ENCODE peak calls at places on chromosomes 12 and 14, in four cellular contexts. Y is H7, J is Karpas-422, R is upper lobe of right lung. T is an unnamed sample.

GRCh38 chr12:120474092-120474960 is 4.8 kb upstream of the SRSF9 start:
- DNase-seq in J (no peak), Y (peak), R (no peak), T (no peak)

GRCh38 chr12:60035835-60036234 is 440.0 kb downstream of the SLC16A7 start:
- DNase-seq in J (no peak), Y (no peak), R (no peak), T (no peak)

GRCh38 chr12:77995436-77996167 is 164.9 kb downstream of the NAV3 start:
- DNase-seq in Y (no peak), R (no peak), J (no peak), T (peak)

GRCh38 chr12:128075332-128075731 is 191.6 kb upstream of the TMEM132C start:
- DNase-seq in R (no peak), Y (no peak), J (no peak), T (no peak)

GRCh38 chr12:19810213-19810612 is 370.9 kb downstream of the AEBP2 start:
- DNase-seq in R (no peak), J (no peak), Y (no peak), T (no peak)

GRCh38 chr12:103020839-103021238 is 63.4 kb downstream of the ASCL1 start:
- DNase-seq in R (no peak), Y (no peak), J (no peak), T (no peak)

GRCh38 chr12:132827763-132828703 is 636 bp downstream of the GOLGA3 start:
- DNase-seq in Y (peak), J (peak), R (peak), T (peak)

GRCh38 chr12:53047221-53048032 is 2.4 kb upstream of the TNS2 start:
- DNase-seq in Y (peak), R (peak), J (peak), T (no peak)

GRCh38 chr12:121279507-121279915 is 17.0 kb downstream of the CAMKK2 start:
- DNase-seq in J (no peak), Y (peak), R (no peak), T (no peak)

GRCh38 chr14:63770187-63770807 is 42.4 kb upstream of the SGPP1 start:
- DNase-seq in Y (peak), J (peak), R (no peak), T (peak)

GRCh38 chr12:116687888-116688287 is 50.0 kb downstream of the SPRING1 start:
- DNase-seq in Y (peak), R (no peak), J (peak), T (no peak)

GRCh38 chr12:121089031-121089812 is 43.5 kb upstream of the P2RX7 start:
- DNase-seq in R (no peak), J (peak), Y (peak), T (no peak)

GRCh38 chr12:43988838-43989560 is 153.1 kb downstream of the TMEM117 start:
- DNase-seq in R (no peak), J (no peak), Y (no peak), T (no peak)

GRCh38 chr12:98405795-98406366 is 109.5 kb upstream of the TMPO start:
- DNase-seq in R (no peak), J (no peak), Y (no peak), T (no peak)

GRCh38 chr14:37550511-37550910 is 44.5 kb downstream of the FOXA1 start:
- DNase-seq in Y (no peak), R (no peak), J (no peak), T (peak)

GRCh38 chr12:113298861-113299545 is 35.9 kb downstream of the SLC8B1 start:
- DNase-seq in Y (peak), J (peak), R (no peak), T (no peak)

GRCh38 chr12:109580684-109581333 is 7.2 kb downstream of the MVK start:
- DNase-seq in Y (no peak), J (no peak), R (no peak), T (no peak)

GRCh38 chr12:50618864-50619609 is 114.3 kb downstream of the DIP2B start:
- DNase-seq in Y (no peak), J (no peak), R (no peak), T (no peak)

GRCh38 chr12:59657711-59658110 is 61.9 kb downstream of the SLC16A7 start:
- DNase-seq in J (no peak), Y (no peak), R (no peak), T (no peak)

GRCh38 chr14:89504084-89504483 is 87.1 kb upstream of the FOXN3 start:
- DNase-seq in J (no peak), Y (no peak), R (no peak), T (no peak)

GRCh38 chr14:52706286-52706685 is 714 bp upstream of the PSMC6 start:
- DNase-seq in J (peak), Y (no peak), R (no peak), T (no peak)
- H3K4me3 ChIP-seq in J (peak), Y (no peak), R (peak), T (peak)

GRCh38 chr12:131714759-131715158 is 3.9 kb downstream of the SFSWAP start:
- DNase-seq in J (no peak), Y (no peak), R (no peak), T (no peak)

GRCh38 chr12:131710464-131711457 is at the start of gene SFSWAP:
- DNase-seq in Y (peak), J (peak), R (peak), T (peak)

GRCh38 chr12:131711551-131712205 is 788 bp downstream of the SFSWAP start:
- DNase-seq in R (no peak), Y (no peak), J (peak), T (no peak)

GRCh38 chr12:131716282-131716681 is 5.4 kb downstream of the SFSWAP start:
- DNase-seq in Y (no peak), J (no peak), R (no peak), T (no peak)

GRCh38 chr12:131713349-131713748 is 2.5 kb downstream of the SFSWAP start:
- DNase-seq in J (no peak), R (no peak), Y (no peak), T (no peak)
- H3K4me3 ChIP-seq in J (no peak), R (no peak), Y (no peak), T (no peak)

GRCh38 chr14:103139371-103140016 is 16.2 kb downstream of the TNFAIP2 start:
- DNase-seq in Y (peak), R (no peak), J (no peak), T (no peak)
- H3K4me3 ChIP-seq in Y (peak), R (no peak), J (no peak), T (no peak)

DNA sequence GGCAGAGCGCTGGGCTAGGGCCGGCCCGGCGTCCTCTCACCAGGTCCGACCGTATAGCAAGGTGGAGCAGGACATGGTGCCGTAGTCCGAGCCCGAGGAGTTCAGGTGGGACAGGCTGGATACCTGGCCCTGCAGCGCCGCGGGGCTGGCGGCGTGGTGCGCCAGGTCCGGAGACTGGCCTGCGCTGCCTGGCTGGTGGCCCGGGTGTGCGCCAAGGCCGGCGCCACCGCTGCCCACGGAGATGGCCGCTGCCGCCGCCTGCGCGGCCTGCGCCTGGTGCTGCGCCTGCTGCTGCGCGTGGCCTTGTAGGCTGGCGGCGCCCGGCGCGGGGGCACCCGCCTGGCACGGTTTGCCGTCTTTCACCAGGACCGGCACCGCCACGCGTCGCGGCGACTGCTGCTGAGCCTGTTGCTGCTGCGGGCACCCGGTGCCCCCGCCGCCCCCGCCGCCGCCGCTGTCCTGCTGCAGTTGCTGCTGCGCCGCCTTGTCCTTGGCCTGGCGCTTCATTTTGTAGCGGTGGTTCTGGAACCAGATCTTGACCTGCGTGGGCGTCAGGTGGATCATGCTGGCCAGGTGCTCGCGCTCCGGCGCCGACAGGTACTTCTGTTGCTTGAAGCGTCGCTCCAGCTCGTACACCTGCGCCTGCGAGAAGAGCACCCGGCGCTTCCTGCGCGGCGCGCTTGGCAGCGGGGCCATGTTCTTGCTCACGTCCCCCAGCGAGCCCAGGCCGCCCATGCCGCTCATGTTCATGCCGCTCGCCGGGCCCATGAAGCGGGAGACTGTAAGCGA is 2.6 kb downstream of the NKX2-1 start:
- DNase-seq in R (peak), J (no peak), Y (peak), T (no peak)
- H3K4me3 ChIP-seq in R (peak), J (no peak), Y (no peak), T (no peak)

DNA sequence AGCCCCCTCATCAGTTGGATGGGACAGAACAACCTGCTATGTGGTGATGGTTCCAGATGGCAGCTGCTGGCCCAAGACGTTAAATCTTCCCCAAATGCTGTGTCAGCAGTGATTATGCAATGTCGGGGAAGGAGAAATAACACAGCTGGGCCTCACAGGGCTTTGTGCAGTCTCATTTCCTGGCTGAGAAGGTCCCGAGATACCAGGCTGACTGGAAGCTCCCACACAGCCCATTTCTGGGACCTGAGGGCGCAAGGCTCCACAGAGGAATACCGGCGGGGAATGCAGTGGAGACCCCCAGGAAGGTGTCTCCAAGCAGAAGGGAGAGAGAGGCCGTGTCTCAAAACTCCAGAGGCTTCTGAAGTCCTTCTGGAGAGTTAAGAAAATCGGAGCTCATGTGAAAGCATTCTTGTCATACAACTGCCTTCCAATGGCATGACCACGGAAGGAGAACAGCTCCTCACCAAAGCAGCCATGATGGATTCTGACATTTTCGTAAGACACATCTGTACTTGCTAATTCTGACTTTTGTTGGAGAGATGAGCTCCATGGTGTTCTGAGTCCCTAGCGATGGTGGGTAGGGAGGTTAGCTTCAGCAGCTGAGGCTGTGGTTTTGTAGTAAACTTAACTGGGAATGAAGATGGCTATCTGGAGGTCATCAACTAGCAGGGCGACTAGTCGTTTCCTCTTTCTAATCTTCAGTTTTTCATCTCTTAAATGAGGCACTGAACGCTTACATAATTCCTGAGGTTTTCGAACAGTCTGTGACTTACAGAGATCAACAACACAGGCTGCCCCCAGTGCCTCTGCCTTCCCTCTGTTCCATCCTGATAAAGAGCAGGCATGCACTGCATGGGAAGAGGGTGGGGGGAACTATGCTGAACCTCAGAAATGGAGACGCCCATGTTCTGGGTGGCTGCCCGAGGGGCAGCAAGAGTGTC is 28.4 kb upstream of the DICER1 start:
- DNase-seq in R (no peak), Y (no peak), J (no peak), T (no peak)
- H3K4me3 ChIP-seq in R (no peak), Y (no peak), J (no peak), T (no peak)

DNA sequence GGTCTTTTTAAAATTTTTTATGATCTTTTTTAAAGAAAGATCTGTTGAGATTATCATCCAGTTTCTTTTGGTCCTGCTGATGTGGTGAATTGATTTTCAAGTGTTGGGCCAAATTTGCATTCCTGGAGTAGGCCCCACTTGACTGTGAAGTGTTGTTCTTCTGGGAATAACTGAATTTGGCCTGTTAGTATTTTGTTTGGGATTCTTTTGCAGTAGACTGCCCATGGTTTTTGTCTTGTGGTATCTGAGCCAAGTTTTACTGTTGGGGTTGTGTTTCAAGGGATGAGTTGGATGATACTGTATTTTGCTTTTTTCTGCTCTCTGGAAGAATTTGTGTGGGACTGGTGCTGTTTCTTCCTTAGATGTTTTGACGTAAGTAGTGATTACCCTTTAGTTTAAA is 4.0 kb upstream of the SYCP3 start:
- DNase-seq in J (no peak), R (no peak), Y (no peak), T (peak)
- H3K4me3 ChIP-seq in J (no peak), R (no peak), Y (no peak), T (no peak)

GRCh38 chr14:74599946-74600345 is 12.1 kb downstream of the LTBP2 start:
- DNase-seq in R (no peak), Y (no peak), J (no peak), T (no peak)
- H3K4me3 ChIP-seq in R (no peak), Y (no peak), J (no peak), T (no peak)

GRCh38 chr14:71590131-71590530 is 342.1 kb upstream of the RGS6 start:
- DNase-seq in Y (no peak), J (no peak), R (no peak), T (no peak)
- H3K4me3 ChIP-seq in Y (no peak), J (no peak), R (no peak), T (no peak)

DNA sequence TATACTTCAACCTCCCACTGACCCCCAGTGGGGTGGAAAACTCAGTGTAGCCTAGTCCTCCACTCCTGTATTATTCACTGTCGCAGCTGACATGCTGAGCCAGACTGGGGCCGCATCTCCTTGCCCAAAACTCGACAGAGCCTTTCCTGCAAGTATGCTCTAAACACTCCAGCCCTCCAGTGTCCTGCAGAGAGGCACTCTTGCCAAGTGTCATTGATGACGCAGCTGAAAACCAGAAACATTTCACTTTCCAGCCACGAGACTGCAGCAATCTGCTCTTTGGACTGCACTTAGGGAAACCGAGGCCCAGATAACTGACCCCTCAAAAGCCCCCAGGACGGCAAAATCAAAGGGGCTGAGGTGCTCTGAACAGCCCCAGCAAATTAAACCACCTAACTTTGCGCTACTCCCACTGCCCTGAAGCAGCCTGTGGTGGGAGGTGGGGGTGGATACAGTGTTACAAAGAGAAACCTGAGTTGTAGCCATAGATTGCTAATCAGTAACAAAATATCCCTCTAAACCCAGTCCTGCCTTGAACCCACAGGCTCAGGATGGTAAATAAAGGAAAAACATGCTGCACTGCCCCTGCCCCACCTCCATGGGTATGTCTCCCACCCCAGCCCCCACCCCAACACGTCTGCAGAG is 2.6 kb downstream of the CCDC85C start:
- DNase-seq in R (no peak), J (no peak), Y (no peak), T (no peak)
- H3K4me3 ChIP-seq in R (peak), J (no peak), Y (no peak), T (peak)